ENCODE peak calls at places on chromosomes 16 and 17, in four cellular contexts. C is endothelial cell; O is naive thymus-derived CD4-positive, alpha-beta T cell; Q is stimulated activated CD4-positive, alpha-beta T cell treated with anti-CD3 and anti-CD28 coated beads, Interleukin-2, amount 100 ng/mL, for 48 hours. H is an unnamed sample.

GRCh38 chr16:83947642-83948234 is 5.3 kb upstream of the OSGIN1 start:
- DNase-seq in C (no peak), O (no peak), Q (no peak), H (no peak)

GRCh38 chr17:4497101-4497824 is 1.4 kb upstream of the SPNS2 start:
- DNase-seq in C (no peak), O (no peak), Q (no peak), H (no peak)

GRCh38 chr17:28747046-28747691 is 3.4 kb downstream of the TRAF4 start:
- DNase-seq in C (no peak), O (no peak), Q (no peak), H (no peak)

GRCh38 chr16:84294196-84295142 is at the start of gene WFDC1:
- DNase-seq in C (no peak), O (no peak), Q (no peak), H (no peak)

GRCh38 chr16:62913924-62914323 is 877.7 kb upstream of the CDH8 start:
- DNase-seq in C (no peak), O (no peak), Q (no peak), H (no peak)

GRCh38 chr17:12927541-12928425 is 90.0 kb downstream of the ELAC2 start:
- DNase-seq in C (peak; percentile 10), O (no peak), Q (no peak), H (no peak)

GRCh38 chr17:79826210-79826680 is 13.0 kb downstream of the CBX4 start:
- DNase-seq in C (no peak), O (no peak), Q (no peak), H (no peak)

GRCh38 chr17:77100009-77100408 is 40.8 kb upstream of the SEC14L1 start:
- DNase-seq in C (no peak), O (no peak), Q (no peak), H (no peak)

GRCh38 chr17:71828182-71828596 is 292.6 kb upstream of the SOX9 start:
- DNase-seq in C (peak; percentile 8), O (no peak), Q (no peak), H (no peak)

GRCh38 chr17:82823004-82823403 is 16.8 kb downstream of the ZNF750 start:
- DNase-seq in C (peak; percentile 41), O (no peak), Q (no peak), H (no peak)

GRCh38 chr16:87945351-87946042 is 5.7 kb upstream of the BANP start:
- DNase-seq in C (no peak), O (no peak), Q (no peak), H (no peak)

GRCh38 chr17:16652847-16653366 is 743 bp downstream of the ZNF624 start:
- DNase-seq in C (no peak), O (no peak), Q (no peak), H (no peak)

GRCh38 chr17:34177642-34178041 is 77.4 kb upstream of the CCL2 start:
- DNase-seq in C (no peak), O (no peak), Q (no peak), H (no peak)

GRCh38 chr17:51662204-51663056 is 402.1 kb downstream of the UTP18 start:
- DNase-seq in C (no peak), O (no peak), Q (no peak), H (no peak)

GRCh38 chr17:8163978-8164814 is 1.4 kb upstream of the VAMP2 start:
- DNase-seq in C (no peak), O (peak; percentile 38), Q (peak; percentile 63), H (no peak)

GRCh38 chr16:57736419-57737281 is 1.1 kb downstream of the KATNB1 start:
- DNase-seq in C (peak; percentile 51), O (no peak), Q (peak; percentile 27), H (no peak)

GRCh38 chr16:18983565-18984424 is at the start of gene TMC7:
- DNase-seq in C (peak; percentile 98), O (no peak), Q (peak; percentile 13), H (peak; percentile 46)

GRCh38 chr16:68732068-68732680 is 4.9 kb upstream of the CDH1 start:
- DNase-seq in C (no peak), O (no peak), Q (no peak), H (no peak)